ENCODE peak calls at places on chromosomes 16 and 17, in five cellular contexts. One of them, this sample, is unnamed.

GRCh38 chr16:1036121-1036520 is 36.4 kb upstream of the SSTR5 start:
- DNase-seq in ascending aorta: no peak
- DNase-seq in NCI-H1092: no peak
- DNase-seq in stimulated activated effector memory CD8-positive, alpha-beta T cell treated with anti-CD3 and anti-CD28 coated beads, Interleukin-12 subunit alpha, Interleukin-12 subunit beta, amount 100 ng/mL, for 72 hours: no peak
- DNase-seq in stomach: no peak
- DNase-seq in this sample: no peak

GRCh38 chr17:3505008-3505407 is 29.2 kb downstream of the ASPA start:
- DNase-seq in stomach: no peak
- DNase-seq in stimulated activated effector memory CD8-positive, alpha-beta T cell treated with anti-CD3 and anti-CD28 coated beads, Interleukin-12 subunit alpha, Interleukin-12 subunit beta, amount 100 ng/mL, for 72 hours: no peak
- DNase-seq in NCI-H1092: no peak
- DNase-seq in ascending aorta: no peak
- DNase-seq in this sample: no peak

GRCh38 chr17:75371981-75372380 is 33.5 kb downstream of the GRB2 start:
- DNase-seq in stomach: no peak
- DNase-seq in NCI-H1092: no peak
- DNase-seq in ascending aorta: no peak
- DNase-seq in stimulated activated effector memory CD8-positive, alpha-beta T cell treated with anti-CD3 and anti-CD28 coated beads, Interleukin-12 subunit alpha, Interleukin-12 subunit beta, amount 100 ng/mL, for 72 hours: no peak
- DNase-seq in this sample: no peak

GRCh38 chr16:50517450-50518252 is 30.5 kb upstream of the NKD1 start:
- DNase-seq in ascending aorta: peak; percentile 39
- DNase-seq in stomach: peak; percentile 25
- DNase-seq in NCI-H1092: no peak
- DNase-seq in stimulated activated effector memory CD8-positive, alpha-beta T cell treated with anti-CD3 and anti-CD28 coated beads, Interleukin-12 subunit alpha, Interleukin-12 subunit beta, amount 100 ng/mL, for 72 hours: no peak
- DNase-seq in this sample: no peak

GRCh38 chr17:77999413-78000173 is 41.1 kb downstream of the TNRC6C start:
- DNase-seq in stimulated activated effector memory CD8-positive, alpha-beta T cell treated with anti-CD3 and anti-CD28 coated beads, Interleukin-12 subunit alpha, Interleukin-12 subunit beta, amount 100 ng/mL, for 72 hours: no peak
- DNase-seq in stomach: no peak
- DNase-seq in NCI-H1092: no peak
- DNase-seq in ascending aorta: no peak
- DNase-seq in this sample: no peak

GRCh38 chr17:21280081-21280518 is 4.4 kb upstream of the MAP2K3 start:
- DNase-seq in NCI-H1092: peak; percentile 59
- DNase-seq in stimulated activated effector memory CD8-positive, alpha-beta T cell treated with anti-CD3 and anti-CD28 coated beads, Interleukin-12 subunit alpha, Interleukin-12 subunit beta, amount 100 ng/mL, for 72 hours: peak; percentile 95
- DNase-seq in stomach: peak; percentile 93
- DNase-seq in ascending aorta: peak; percentile 93
- DNase-seq in this sample: peak; percentile 74

GRCh38 chr16:30041841-30042240 is 10.8 kb upstream of the TLCD3B start:
- DNase-seq in ascending aorta: no peak
- DNase-seq in stimulated activated effector memory CD8-positive, alpha-beta T cell treated with anti-CD3 and anti-CD28 coated beads, Interleukin-12 subunit alpha, Interleukin-12 subunit beta, amount 100 ng/mL, for 72 hours: no peak
- DNase-seq in NCI-H1092: no peak
- DNase-seq in stomach: no peak
- DNase-seq in this sample: no peak

GRCh38 chr17:82865274-82865673 is 25.5 kb upstream of the ZNF750 start:
- DNase-seq in stimulated activated effector memory CD8-positive, alpha-beta T cell treated with anti-CD3 and anti-CD28 coated beads, Interleukin-12 subunit alpha, Interleukin-12 subunit beta, amount 100 ng/mL, for 72 hours: no peak
- DNase-seq in stomach: no peak
- DNase-seq in ascending aorta: no peak
- DNase-seq in NCI-H1092: no peak
- DNase-seq in this sample: no peak

GRCh38 chr17:43932923-43933322 is 9.4 kb downstream of the PPY start:
- DNase-seq in stimulated activated effector memory CD8-positive, alpha-beta T cell treated with anti-CD3 and anti-CD28 coated beads, Interleukin-12 subunit alpha, Interleukin-12 subunit beta, amount 100 ng/mL, for 72 hours: no peak
- DNase-seq in stomach: no peak
- DNase-seq in ascending aorta: no peak
- DNase-seq in NCI-H1092: no peak
- DNase-seq in this sample: no peak

GRCh38 chr17:51346218-51346982 is 86.1 kb downstream of the UTP18 start:
- DNase-seq in ascending aorta: no peak
- DNase-seq in stimulated activated effector memory CD8-positive, alpha-beta T cell treated with anti-CD3 and anti-CD28 coated beads, Interleukin-12 subunit alpha, Interleukin-12 subunit beta, amount 100 ng/mL, for 72 hours: no peak
- DNase-seq in NCI-H1092: no peak
- DNase-seq in stomach: no peak
- DNase-seq in this sample: no peak

GRCh38 chr17:4329838-4330237 is 36.6 kb downstream of the UBE2G1 start:
- DNase-seq in ascending aorta: no peak
- DNase-seq in NCI-H1092: no peak
- DNase-seq in stomach: no peak
- DNase-seq in stimulated activated effector memory CD8-positive, alpha-beta T cell treated with anti-CD3 and anti-CD28 coated beads, Interleukin-12 subunit alpha, Interleukin-12 subunit beta, amount 100 ng/mL, for 72 hours: no peak
- DNase-seq in this sample: no peak

GRCh38 chr16:88618956-88619667 is 19.3 kb upstream of the IL17C start:
- DNase-seq in ascending aorta: no peak
- DNase-seq in stimulated activated effector memory CD8-positive, alpha-beta T cell treated with anti-CD3 and anti-CD28 coated beads, Interleukin-12 subunit alpha, Interleukin-12 subunit beta, amount 100 ng/mL, for 72 hours: no peak
- DNase-seq in stomach: no peak
- DNase-seq in NCI-H1092: no peak
- DNase-seq in this sample: no peak

GRCh38 chr17:45722161-45722560 is 62.0 kb upstream of the CRHR1 start:
- DNase-seq in ascending aorta: no peak
- DNase-seq in stomach: no peak
- DNase-seq in NCI-H1092: peak; percentile 36
- DNase-seq in stimulated activated effector memory CD8-positive, alpha-beta T cell treated with anti-CD3 and anti-CD28 coated beads, Interleukin-12 subunit alpha, Interleukin-12 subunit beta, amount 100 ng/mL, for 72 hours: no peak
- DNase-seq in this sample: no peak

GRCh38 chr17:10051112-10051511 is 146.0 kb upstream of the RCVRN start:
- DNase-seq in stomach: no peak
- DNase-seq in NCI-H1092: no peak
- DNase-seq in ascending aorta: no peak
- DNase-seq in stimulated activated effector memory CD8-positive, alpha-beta T cell treated with anti-CD3 and anti-CD28 coated beads, Interleukin-12 subunit alpha, Interleukin-12 subunit beta, amount 100 ng/mL, for 72 hours: no peak
- DNase-seq in this sample: no peak

GRCh38 chr16:12406840-12407690 is 396.6 kb downstream of the CPPED1 start:
- DNase-seq in stimulated activated effector memory CD8-positive, alpha-beta T cell treated with anti-CD3 and anti-CD28 coated beads, Interleukin-12 subunit alpha, Interleukin-12 subunit beta, amount 100 ng/mL, for 72 hours: no peak
- DNase-seq in NCI-H1092: no peak
- DNase-seq in stomach: no peak
- DNase-seq in ascending aorta: no peak
- DNase-seq in this sample: no peak

GRCh38 chr17:66355510-66355909 is 53.1 kb downstream of the PRKCA start:
- DNase-seq in stimulated activated effector memory CD8-positive, alpha-beta T cell treated with anti-CD3 and anti-CD28 coated beads, Interleukin-12 subunit alpha, Interleukin-12 subunit beta, amount 100 ng/mL, for 72 hours: no peak
- DNase-seq in NCI-H1092: no peak
- DNase-seq in ascending aorta: no peak
- DNase-seq in stomach: no peak
- DNase-seq in this sample: no peak

GRCh38 chr17:9239821-9240658 is 218.7 kb downstream of the NTN1 start:
- DNase-seq in ascending aorta: peak; percentile 91
- DNase-seq in stomach: peak; percentile 71
- DNase-seq in NCI-H1092: no peak
- DNase-seq in stimulated activated effector memory CD8-positive, alpha-beta T cell treated with anti-CD3 and anti-CD28 coated beads, Interleukin-12 subunit alpha, Interleukin-12 subunit beta, amount 100 ng/mL, for 72 hours: peak; percentile 66
- DNase-seq in this sample: no peak

GRCh38 chr16:86751081-86752030 is 173.0 kb downstream of the FOXL1 start:
- DNase-seq in ascending aorta: peak; percentile 84
- DNase-seq in NCI-H1092: no peak
- DNase-seq in stomach: no peak
- DNase-seq in stimulated activated effector memory CD8-positive, alpha-beta T cell treated with anti-CD3 and anti-CD28 coated beads, Interleukin-12 subunit alpha, Interleukin-12 subunit beta, amount 100 ng/mL, for 72 hours: no peak
- DNase-seq in this sample: no peak

GRCh38 chr17:56595831-56596740 is 2.6 kb downstream of the NOG start:
- DNase-seq in ascending aorta: no peak
- DNase-seq in stomach: no peak
- DNase-seq in stimulated activated effector memory CD8-positive, alpha-beta T cell treated with anti-CD3 and anti-CD28 coated beads, Interleukin-12 subunit alpha, Interleukin-12 subunit beta, amount 100 ng/mL, for 72 hours: no peak
- DNase-seq in NCI-H1092: peak; percentile 4
- DNase-seq in this sample: no peak

GRCh38 chr17:75566456-75567233 is 21.0 kb upstream of the MYO15B start:
- DNase-seq in stimulated activated effector memory CD8-positive, alpha-beta T cell treated with anti-CD3 and anti-CD28 coated beads, Interleukin-12 subunit alpha, Interleukin-12 subunit beta, amount 100 ng/mL, for 72 hours: no peak
- DNase-seq in stomach: no peak
- DNase-seq in ascending aorta: no peak
- DNase-seq in NCI-H1092: no peak
- DNase-seq in this sample: no peak

GRCh38 chr16:4393243-4393606 is 21.6 kb downstream of the VASN start:
- DNase-seq in NCI-H1092: no peak
- DNase-seq in stomach: peak; percentile 69
- DNase-seq in stimulated activated effector memory CD8-positive, alpha-beta T cell treated with anti-CD3 and anti-CD28 coated beads, Interleukin-12 subunit alpha, Interleukin-12 subunit beta, amount 100 ng/mL, for 72 hours: no peak
- DNase-seq in ascending aorta: peak; percentile 79
- DNase-seq in this sample: no peak

GRCh38 chr16:25256821-25257503 is 683 bp downstream of the ZKSCAN2 start:
- DNase-seq in stomach: no peak
- DNase-seq in stimulated activated effector memory CD8-positive, alpha-beta T cell treated with anti-CD3 and anti-CD28 coated beads, Interleukin-12 subunit alpha, Interleukin-12 subunit beta, amount 100 ng/mL, for 72 hours: no peak
- DNase-seq in ascending aorta: peak; percentile 62
- DNase-seq in NCI-H1092: no peak
- DNase-seq in this sample: peak; percentile 13

GRCh38 chr17:43479948-43480347 is 3.8 kb upstream of the DHX8 start:
- DNase-seq in ascending aorta: no peak
- DNase-seq in stomach: no peak
- DNase-seq in stimulated activated effector memory CD8-positive, alpha-beta T cell treated with anti-CD3 and anti-CD28 coated beads, Interleukin-12 subunit alpha, Interleukin-12 subunit beta, amount 100 ng/mL, for 72 hours: no peak
- DNase-seq in NCI-H1092: no peak
- DNase-seq in this sample: no peak

GRCh38 chr16:48617711-48618148 is 7.8 kb upstream of the N4BP1 start:
- DNase-seq in ascending aorta: no peak
- DNase-seq in stimulated activated effector memory CD8-positive, alpha-beta T cell treated with anti-CD3 and anti-CD28 coated beads, Interleukin-12 subunit alpha, Interleukin-12 subunit beta, amount 100 ng/mL, for 72 hours: no peak
- DNase-seq in stomach: peak; percentile 36
- DNase-seq in NCI-H1092: peak; percentile 68
- DNase-seq in this sample: peak; percentile 86